ENCODE peak calls at places on chromosome 2, in ten cellular contexts. W is colonic mucosa, X is mucosa of descending colon, B is heart left ventricle, V is A673, Q is cardiac fibroblast, L is uterus, Z is pancreas, K is lung, I is IMR-90. E is an unnamed sample.

GRCh38 chr2:106531676-106532075 is 44.5 kb downstream of the CD8B2 start:
- DNase-seq in W (no peak), X (no peak), B (no peak), V (no peak), Q (no peak), L (no peak), Z (no peak), K (no peak), I (no peak), E (no peak)

GRCh38 chr2:123098618-123099017 is 926.5 kb upstream of the CNTNAP5 start:
- DNase-seq in W (no peak), X (no peak), B (no peak), V (no peak), Q (no peak), L (no peak), Z (no peak), K (no peak), I (no peak), E (no peak)

GRCh38 chr2:40127890-40128548 is 323.9 kb downstream of the SLC8A1 start:
- DNase-seq in W (no peak), X (no peak), B (no peak), V (no peak), Q (peak; percentile 82), L (no peak), Z (no peak), K (no peak), I (peak; percentile 97), E (no peak)

GRCh38 chr2:174787485-174788205 is 23.4 kb upstream of the CHRNA1 start:
- DNase-seq in W (no peak), X (no peak), B (no peak), V (no peak), Q (peak; percentile 86), L (no peak), Z (no peak), K (no peak), I (peak; percentile 100), E (no peak)

GRCh38 chr2:132438650-132439030 is 22.0 kb downstream of the GPR39 start:
- DNase-seq in W (no peak), X (no peak), B (no peak), V (peak; percentile 91), Q (peak; percentile 98), L (no peak), Z (no peak), K (no peak), I (peak; percentile 97), E (peak; percentile 98)

GRCh38 chr2:101725515-101726192 is 28.1 kb downstream of the MAP4K4 start:
- DNase-seq in W (no peak), X (no peak), B (no peak), V (no peak), Q (peak; percentile 54), L (no peak), Z (no peak), K (no peak), I (no peak), E (no peak)

GRCh38 chr2:71552356-71552755 is 99.0 kb downstream of the DYSF start:
- DNase-seq in W (no peak), X (peak; percentile 17), B (no peak), V (no peak), Q (no peak), L (no peak), Z (no peak), K (no peak), I (no peak), E (no peak)

GRCh38 chr2:96698221-96698861 is 41.5 kb downstream of the LMAN2L start:
- DNase-seq in W (no peak), X (no peak), B (no peak), V (no peak), Q (no peak), L (no peak), Z (no peak), K (no peak), I (no peak), E (peak; percentile 91)

GRCh38 chr2:16151651-16152050 is 211.3 kb downstream of the MYCN start:
- DNase-seq in W (no peak), X (no peak), B (no peak), V (no peak), Q (no peak), L (no peak), Z (no peak), K (no peak), I (no peak), E (no peak)

GRCh38 chr2:172305066-172305465 is 122.3 kb upstream of the ITGA6 start:
- DNase-seq in W (no peak), X (no peak), B (no peak), V (no peak), Q (no peak), L (no peak), Z (no peak), K (no peak), I (no peak), E (no peak)

GRCh38 chr2:11430729-11431128 is 35.2 kb downstream of the E2F6 start:
- DNase-seq in W (no peak), X (no peak), B (no peak), V (no peak), Q (no peak), L (no peak), Z (no peak), K (no peak), I (no peak), E (peak; percentile 79)

GRCh38 chr2:231463698-231464575 is at the start of gene NCL:
- DNase-seq in W (peak; percentile 83), X (peak; percentile 91), B (peak; percentile 88), V (peak; percentile 86), Q (peak; percentile 89), L (peak; percentile 82), Z (peak; percentile 86), K (peak; percentile 82), I (peak; percentile 98), E (peak; percentile 98)
- TF ChIP-seq CTCF in W (no peak), X (no peak), B (no peak), V (no peak), Q (no peak), L (peak; percentile 33), Z (no peak), K (no peak), I (no peak), E (no peak)

DNA sequence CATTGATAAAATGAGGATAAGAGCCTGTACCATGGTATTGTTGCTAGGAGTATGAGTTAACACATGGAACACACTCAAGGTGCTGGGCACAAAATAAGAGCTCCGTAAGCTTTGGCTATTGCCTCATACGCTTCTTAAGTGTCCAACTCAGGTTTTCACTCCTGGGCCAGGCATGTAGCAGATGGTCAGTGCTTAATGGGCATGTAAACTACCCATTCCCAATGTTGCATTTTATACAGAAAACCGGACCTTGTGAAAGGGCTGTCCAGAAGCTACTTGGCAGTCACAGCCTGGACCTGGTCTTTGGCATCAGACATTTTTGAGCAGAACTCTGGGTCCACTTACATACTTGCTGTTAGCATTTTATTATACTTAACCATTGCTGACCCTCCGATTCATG is 26.9 kb downstream of the MGAT5 start:
- DNase-seq in W (no peak), X (no peak), B (no peak), V (no peak), Q (no peak), L (no peak), Z (no peak), K (no peak), I (no peak), E (no peak)
- H3K4me3 ChIP-seq in W (no peak overlapping the region), X (no peak overlapping the region), B (no peak overlapping the region), V (no peak overlapping the region), Q (no peak overlapping the region), L (no peak overlapping the region), Z (no peak overlapping the region), K (no peak overlapping the region), I (no peak overlapping the region), E (no peak overlapping the region)

GRCh38 chr2:85769987-85770362 is 16.2 kb downstream of the ATOH8 start:
- DNase-seq in W (no peak), X (peak; percentile 32), B (no peak), V (no peak), Q (no peak), L (no peak), Z (no peak), K (no peak), I (no peak), E (no peak)
- TF ChIP-seq CTCF in W (no peak), X (no peak), B (no peak), V (no peak), Q (no peak), L (no peak), Z (no peak), K (no peak), I (no peak), E (no peak)

GRCh38 chr2:147468963-147469362 is 375.9 kb upstream of the ACVR2A start:
- DNase-seq in W (no peak), X (no peak), B (no peak), V (no peak), Q (no peak), L (no peak), Z (no peak), K (no peak), I (no peak), E (no peak)

GRCh38 chr2:147471126-147471525 is 373.7 kb upstream of the ACVR2A start:
- DNase-seq in W (no peak), X (no peak), B (no peak), V (no peak), Q (no peak), L (no peak), Z (no peak), K (no peak), I (no peak), E (no peak)

GRCh38 chr2:147467441-147467840 is 377.4 kb upstream of the ACVR2A start:
- DNase-seq in W (no peak), X (no peak), B (no peak), V (peak; percentile 25), Q (no peak), L (no peak), Z (no peak), K (no peak), I (no peak), E (no peak)

GRCh38 chr2:147468349-147468748 is 376.5 kb upstream of the ACVR2A start:
- DNase-seq in W (no peak), X (no peak), B (no peak), V (peak; percentile 13), Q (no peak), L (no peak), Z (no peak), K (no peak), I (no peak), E (no peak)

GRCh38 chr2:147469471-147469870 is 375.4 kb upstream of the ACVR2A start:
- DNase-seq in W (no peak), X (no peak), B (no peak), V (peak; percentile 96), Q (no peak), L (no peak), Z (no peak), K (no peak), I (no peak), E (no peak)
- H3K4me3 ChIP-seq in W (no peak overlapping the region), X (no peak overlapping the region), B (no peak overlapping the region), V (no peak overlapping the region), Q (no peak overlapping the region), L (no peak overlapping the region), Z (no peak overlapping the region), K (no peak overlapping the region), I (no peak overlapping the region), E (no peak overlapping the region)

GRCh38 chr2:42810126-42810970 is 18.0 kb upstream of the HAAO start:
- DNase-seq in W (peak; percentile 97), X (peak; percentile 95), B (peak; percentile 96), V (peak; percentile 96), Q (peak; percentile 98), L (peak; percentile 98), Z (peak; percentile 98), K (peak; percentile 94), I (peak; percentile 97), E (peak; percentile 94)
- TF ChIP-seq CTCF in W (no peak), X (no peak), B (no peak), V (no peak), Q (peak; percentile 7), L (peak; percentile 10), Z (no peak), K (no peak), I (no peak), E (peak; percentile 4)

E was measured in epithelial cell of esophagus.